ENCODE peak calls at places on chromosomes 4 and X, in seven cellular contexts. One of them, this sample, is unnamed.

GRCh38 chrX:24842486-24842885 is 148.8 kb downstream of the POLA1 start:
- DNase-seq in Peyer's patch: no peak
- DNase-seq in tibial nerve: no peak
- DNase-seq in body of pancreas: no peak
- DNase-seq in sigmoid colon: no peak
- DNase-seq in HCT116: no peak
- DNase-seq in suprapubic skin: no peak
- DNase-seq in this sample: no peak

GRCh38 chrX:40734956-40735317 is 405 bp downstream of the MED14 start:
- DNase-seq in Peyer's patch: peak; percentile 62
- DNase-seq in tibial nerve: no peak
- DNase-seq in body of pancreas: peak; percentile 13
- DNase-seq in sigmoid colon: peak; percentile 67
- DNase-seq in HCT116: no peak
- DNase-seq in suprapubic skin: no peak
- DNase-seq in this sample: no peak

GRCh38 chr4:105092356-105092755 is 54.3 kb upstream of the TET2 start:
- DNase-seq in Peyer's patch: no peak
- DNase-seq in tibial nerve: no peak
- DNase-seq in body of pancreas: no peak
- DNase-seq in sigmoid colon: no peak
- DNase-seq in HCT116: no peak
- DNase-seq in suprapubic skin: no peak
- DNase-seq in this sample: peak; percentile 22

GRCh38 chr4:8544741-8545438 is 35.3 kb upstream of the GPR78 start:
- DNase-seq in Peyer's patch: no peak
- DNase-seq in tibial nerve: no peak
- DNase-seq in body of pancreas: no peak
- DNase-seq in sigmoid colon: peak; percentile 57
- DNase-seq in HCT116: no peak
- DNase-seq in suprapubic skin: peak; percentile 71
- DNase-seq in this sample: no peak

GRCh38 chr4:73053974-73054480 is 15.5 kb downstream of the COX18 start:
- DNase-seq in Peyer's patch: no peak
- DNase-seq in tibial nerve: no peak
- DNase-seq in body of pancreas: no peak
- DNase-seq in sigmoid colon: no peak
- DNase-seq in HCT116: no peak
- DNase-seq in suprapubic skin: no peak
- DNase-seq in this sample: no peak

GRCh38 chrX:7086384-7086783 is 61.1 kb upstream of the STS start:
- DNase-seq in Peyer's patch: no peak
- DNase-seq in tibial nerve: no peak
- DNase-seq in body of pancreas: no peak
- DNase-seq in sigmoid colon: no peak
- DNase-seq in HCT116: no peak
- DNase-seq in suprapubic skin: no peak
- DNase-seq in this sample: no peak

GRCh38 chr4:5932021-5932553 is 39.2 kb upstream of the CRMP1 start:
- DNase-seq in Peyer's patch: no peak
- DNase-seq in tibial nerve: no peak
- DNase-seq in body of pancreas: no peak
- DNase-seq in sigmoid colon: no peak
- DNase-seq in HCT116: no peak
- DNase-seq in suprapubic skin: peak; percentile 32
- DNase-seq in this sample: no peak

GRCh38 chrX:44748014-44748413 is 95.8 kb upstream of the DUSP21 start:
- DNase-seq in Peyer's patch: no peak
- DNase-seq in tibial nerve: no peak
- DNase-seq in body of pancreas: no peak
- DNase-seq in sigmoid colon: no peak
- DNase-seq in HCT116: no peak
- DNase-seq in suprapubic skin: no peak
- DNase-seq in this sample: no peak

GRCh38 chrX:42930951-42931350 is 153.0 kb upstream of the PPP1R2C start:
- DNase-seq in Peyer's patch: no peak
- DNase-seq in tibial nerve: no peak
- DNase-seq in body of pancreas: no peak
- DNase-seq in sigmoid colon: no peak
- DNase-seq in HCT116: no peak
- DNase-seq in suprapubic skin: no peak
- DNase-seq in this sample: no peak

GRCh38 chr4:39320381-39321115 is 45.6 kb downstream of the RFC1 start:
- DNase-seq in Peyer's patch: no peak
- DNase-seq in tibial nerve: no peak
- DNase-seq in body of pancreas: no peak
- DNase-seq in sigmoid colon: no peak
- DNase-seq in HCT116: no peak
- DNase-seq in suprapubic skin: no peak
- DNase-seq in this sample: no peak

GRCh38 chrX:17409566-17410290 is 34.7 kb downstream of the NHS start:
- DNase-seq in Peyer's patch: no peak
- DNase-seq in tibial nerve: no peak
- DNase-seq in body of pancreas: no peak
- DNase-seq in sigmoid colon: no peak
- DNase-seq in HCT116: no peak
- DNase-seq in suprapubic skin: no peak
- DNase-seq in this sample: no peak
- H3K4me3 ChIP-seq in Peyer's patch: no peak overlapping the region
- H3K4me3 ChIP-seq in tibial nerve: no peak overlapping the region
- H3K4me3 ChIP-seq in body of pancreas: no peak overlapping the region
- H3K4me3 ChIP-seq in sigmoid colon: no peak overlapping the region
- H3K4me3 ChIP-seq in HCT116: no peak overlapping the region
- H3K4me3 ChIP-seq in suprapubic skin: no peak overlapping the region
- H3K4me3 ChIP-seq in this sample: no peak overlapping the region

GRCh38 chrX:49043987-49044281 is 777 bp upstream of the TFE3 start:
- DNase-seq in Peyer's patch: no peak
- DNase-seq in tibial nerve: no peak
- DNase-seq in body of pancreas: no peak
- DNase-seq in sigmoid colon: no peak
- DNase-seq in HCT116: no peak
- DNase-seq in suprapubic skin: no peak
- DNase-seq in this sample: no peak

GRCh38 chrX:49041683-49042529 is 1.3 kb downstream of the TFE3 start:
- DNase-seq in Peyer's patch: no peak
- DNase-seq in tibial nerve: no peak
- DNase-seq in body of pancreas: no peak
- DNase-seq in sigmoid colon: no peak
- DNase-seq in HCT116: no peak
- DNase-seq in suprapubic skin: no peak
- DNase-seq in this sample: no peak

GRCh38 chrX:49042581-49043219 is 457 bp downstream of the TFE3 start:
- DNase-seq in Peyer's patch: no peak
- DNase-seq in tibial nerve: no peak
- DNase-seq in body of pancreas: no peak
- DNase-seq in sigmoid colon: no peak
- DNase-seq in HCT116: no peak
- DNase-seq in suprapubic skin: no peak
- DNase-seq in this sample: no peak

GRCh38 chrX:49040376-49040955 is 2.7 kb downstream of the TFE3 start:
- DNase-seq in Peyer's patch: no peak
- DNase-seq in tibial nerve: no peak
- DNase-seq in body of pancreas: no peak
- DNase-seq in sigmoid colon: no peak
- DNase-seq in HCT116: no peak
- DNase-seq in suprapubic skin: no peak
- DNase-seq in this sample: no peak

GRCh38 chrX:49043220-49043986 is at the start of gene TFE3:
- DNase-seq in Peyer's patch: peak; percentile 99
- DNase-seq in tibial nerve: peak; percentile 97
- DNase-seq in body of pancreas: peak; percentile 98
- DNase-seq in sigmoid colon: peak; percentile 99
- DNase-seq in HCT116: peak; percentile 95
- DNase-seq in suprapubic skin: peak; percentile 98
- DNase-seq in this sample: peak; percentile 99
- TF ChIP-seq POLR2A in Peyer's patch: peak; percentile 71
- TF ChIP-seq POLR2A in tibial nerve: peak; percentile 73
- TF ChIP-seq POLR2A in body of pancreas: peak; percentile 69
- TF ChIP-seq POLR2A in sigmoid colon: peak; percentile 77
- TF ChIP-seq POLR2A in HCT116: no peak
- TF ChIP-seq POLR2A in suprapubic skin: no peak
- TF ChIP-seq POLR2A in this sample: no peak

DNA sequence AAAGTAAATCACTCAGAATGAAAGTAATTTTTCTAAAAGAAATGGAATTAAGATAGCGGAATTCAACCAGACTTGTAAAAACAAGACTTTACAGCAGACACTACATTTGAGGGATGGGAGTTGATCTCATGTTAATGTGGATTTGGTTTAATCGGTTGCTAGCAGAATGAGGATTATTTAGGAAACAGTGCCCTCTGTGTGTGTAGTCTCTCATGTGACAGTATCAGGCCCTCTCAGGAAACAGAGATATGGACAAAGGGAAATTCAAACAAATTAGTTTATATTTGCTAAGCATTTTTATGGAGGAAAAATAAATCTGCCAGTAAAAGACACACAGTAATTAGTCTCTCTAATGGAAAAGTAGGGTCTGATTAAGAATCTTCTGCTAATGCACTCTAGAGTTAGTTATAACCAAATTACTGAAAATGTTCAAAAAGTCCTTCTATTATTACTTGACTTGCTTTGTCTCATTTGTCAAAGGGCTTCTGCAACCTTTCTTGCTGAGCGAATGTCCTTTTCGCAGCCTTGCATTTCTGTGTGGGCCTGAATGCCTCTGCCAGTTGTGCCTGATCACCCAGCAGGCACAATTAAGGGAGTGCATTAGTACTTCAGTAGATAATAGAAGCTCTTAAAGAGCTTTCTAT is 1282.3 kb upstream of the TENM3 start:
- DNase-seq in Peyer's patch: no peak
- DNase-seq in tibial nerve: no peak
- DNase-seq in body of pancreas: no peak
- DNase-seq in sigmoid colon: no peak
- DNase-seq in HCT116: no peak
- DNase-seq in suprapubic skin: no peak
- DNase-seq in this sample: no peak
- TF ChIP-seq CTCF in Peyer's patch: no peak
- TF ChIP-seq CTCF in tibial nerve: no peak
- TF ChIP-seq CTCF in body of pancreas: no peak
- TF ChIP-seq CTCF in sigmoid colon: no peak
- TF ChIP-seq CTCF in HCT116: peak; percentile 28
- TF ChIP-seq CTCF in suprapubic skin: no peak
- TF ChIP-seq CTCF in this sample: no peak

GRCh38 chrX:152831391-152831790 is 528 bp downstream of the NSDHL start:
- DNase-seq in Peyer's patch: no peak
- DNase-seq in tibial nerve: no peak
- DNase-seq in body of pancreas: no peak
- DNase-seq in sigmoid colon: no peak
- DNase-seq in HCT116: no peak
- DNase-seq in suprapubic skin: no peak
- DNase-seq in this sample: no peak

GRCh38 chrX:152830312-152831305 is at the start of the genes CETN2 and NSDHL:
- DNase-seq in Peyer's patch: peak; percentile 97
- DNase-seq in tibial nerve: peak; percentile 88
- DNase-seq in body of pancreas: peak; percentile 96
- DNase-seq in sigmoid colon: peak; percentile 98
- DNase-seq in HCT116: peak; percentile 86
- DNase-seq in suprapubic skin: peak; percentile 97
- DNase-seq in this sample: peak; percentile 99

GRCh38 chrX:152833378-152833777 is 2.5 kb downstream of the NSDHL start:
- DNase-seq in Peyer's patch: no peak
- DNase-seq in tibial nerve: no peak
- DNase-seq in body of pancreas: no peak
- DNase-seq in sigmoid colon: no peak
- DNase-seq in HCT116: no peak
- DNase-seq in suprapubic skin: no peak
- DNase-seq in this sample: no peak

DNA sequence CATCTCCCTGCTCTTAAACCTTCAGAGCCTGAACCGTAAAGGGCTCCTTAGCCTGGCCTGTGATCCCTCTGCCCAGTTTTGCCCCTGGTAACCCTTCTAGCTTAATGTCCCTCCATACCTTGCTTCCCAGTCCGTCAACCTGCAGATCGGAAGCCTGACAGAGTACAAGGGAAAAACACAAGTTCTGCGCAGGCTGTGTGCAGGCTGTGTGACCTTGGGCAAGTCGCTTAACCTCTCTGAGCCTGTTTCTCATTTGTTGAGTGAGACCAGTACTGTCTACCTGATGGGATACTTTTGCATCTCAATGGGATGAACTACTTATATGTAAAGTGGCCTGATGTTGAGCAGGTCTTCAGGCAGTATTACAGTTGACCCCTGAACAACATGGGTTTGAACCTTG is 1.7 kb downstream of the NSDHL start:
- DNase-seq in Peyer's patch: no peak
- DNase-seq in tibial nerve: no peak
- DNase-seq in body of pancreas: no peak
- DNase-seq in sigmoid colon: no peak
- DNase-seq in HCT116: no peak
- DNase-seq in suprapubic skin: no peak
- DNase-seq in this sample: no peak
- H3K4me3 ChIP-seq in Peyer's patch: peak overlapping the region; percentile 85
- H3K4me3 ChIP-seq in tibial nerve: no peak overlapping the region
- H3K4me3 ChIP-seq in body of pancreas: no peak overlapping the region
- H3K4me3 ChIP-seq in sigmoid colon: no peak overlapping the region
- H3K4me3 ChIP-seq in HCT116: no peak overlapping the region
- H3K4me3 ChIP-seq in suprapubic skin: no peak overlapping the region
- H3K4me3 ChIP-seq in this sample: no peak overlapping the region

DNA sequence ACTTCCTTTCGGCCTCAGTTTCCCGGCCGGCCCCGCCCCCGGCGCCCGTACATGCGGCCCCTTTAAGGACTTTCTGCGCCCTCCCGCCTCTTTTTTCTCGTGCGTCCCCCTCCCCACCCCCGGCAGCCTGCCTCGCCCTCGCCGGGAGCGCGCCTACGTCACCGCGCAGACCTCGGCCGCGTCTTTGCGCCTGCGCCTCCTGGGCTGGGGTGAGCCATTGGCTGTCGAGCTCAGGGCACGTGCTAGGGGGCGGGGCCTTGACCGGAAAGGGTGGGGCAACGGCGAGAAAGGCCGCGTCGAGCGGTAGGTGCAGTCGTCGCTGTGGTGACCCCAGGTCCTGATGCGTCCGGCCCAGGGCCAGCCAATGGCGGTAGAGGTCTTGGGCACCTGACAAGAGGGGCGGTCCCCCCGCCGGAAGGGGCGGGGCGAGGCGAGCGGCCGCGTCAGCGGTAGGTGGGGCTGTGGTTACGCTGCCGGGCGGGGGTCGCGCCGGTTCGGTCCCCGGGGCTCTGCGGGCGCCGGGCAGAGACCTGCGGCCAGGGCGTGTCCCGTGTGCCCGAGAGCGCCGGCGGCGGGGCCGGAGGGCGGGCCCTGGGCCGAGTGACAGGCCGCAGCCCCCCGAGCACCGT is at the start of gene UVSSA:
- DNase-seq in Peyer's patch: peak; percentile 100
- DNase-seq in tibial nerve: peak; percentile 100
- DNase-seq in body of pancreas: peak; percentile 100
- DNase-seq in sigmoid colon: peak; percentile 100
- DNase-seq in HCT116: peak; percentile 99
- DNase-seq in suprapubic skin: peak; percentile 100
- DNase-seq in this sample: peak; percentile 100
- TF ChIP-seq POLR2A in Peyer's patch: peak; percentile 62
- TF ChIP-seq POLR2A in tibial nerve: peak; percentile 95
- TF ChIP-seq POLR2A in body of pancreas: peak; percentile 31
- TF ChIP-seq POLR2A in sigmoid colon: peak; percentile 17
- TF ChIP-seq POLR2A in HCT116: no peak
- TF ChIP-seq POLR2A in suprapubic skin: no peak
- TF ChIP-seq POLR2A in this sample: no peak

This sample was measured in lower leg skin.